ENCODE peak calls at places on chromosome 5, in eight cellular contexts. I is lung, A is astrocyte of the spinal cord, T is WTC11, M is left ventricle myocardium inferior, B is retinal pigment epithelial cell, G is epithelial cell of esophagus, E is tibial artery. U is an unnamed sample.

GRCh38 chr5:144135113-144135762 is 35.2 kb downstream of the YIPF5 start:
- DNase-seq in I (no peak), A (no peak), T (no peak), M (no peak), B (no peak), G (no peak), E (no peak), U (no peak)

GRCh38 chr5:17037751-17038150 is 101.7 kb upstream of the MYO10 start:
- DNase-seq in I (no peak), A (peak), T (no peak), M (no peak), B (no peak), G (peak), E (no peak), U (peak)

GRCh38 chr5:120394259-120394658 is 69.8 kb upstream of the PRR16 start:
- DNase-seq in I (no peak), A (no peak), T (no peak), M (no peak), B (no peak), G (peak), E (no peak), U (no peak)

GRCh38 chr5:137696481-137696880 is 39.4 kb downstream of the KLHL3 start:
- DNase-seq in I (no peak), A (peak), T (no peak), M (no peak), B (no peak), G (no peak), E (no peak), U (no peak)

GRCh38 chr5:33736510-33736909 is 155.3 kb downstream of the ADAMTS12 start:
- DNase-seq in I (no peak), A (peak), T (no peak), M (no peak), B (peak), G (no peak), E (no peak), U (peak)

GRCh38 chr5:91468643-91469422 is 85.7 kb upstream of the ARRDC3 start:
- DNase-seq in I (no peak), A (peak), T (no peak), M (no peak), B (no peak), G (peak), E (no peak), U (peak)

GRCh38 chr5:117682416-117682815 is 1107.8 kb upstream of the SEMA6A start:
- DNase-seq in I (no peak), A (peak), T (no peak), M (no peak), B (peak), G (no peak), E (no peak), U (no peak)

GRCh38 chr5:58002318-58002717 is 457.6 kb downstream of the PLK2 start:
- DNase-seq in I (no peak), A (peak), T (no peak), M (no peak), B (no peak), G (peak), E (no peak), U (peak)

GRCh38 chr5:172109749-172110148 is 78.3 kb downstream of the STK10 start:
- DNase-seq in I (no peak), A (no peak), T (no peak), M (no peak), B (no peak), G (no peak), E (no peak), U (no peak)

GRCh38 chr5:154850255-154851062 is at the start of gene FAXDC2:
- DNase-seq in I (peak), A (peak), T (peak), M (peak), B (peak), G (peak), E (peak), U (peak)

GRCh38 chr5:83877911-83878706 is 157.5 kb upstream of the HAPLN1 start:
- DNase-seq in I (no peak), A (peak), T (no peak), M (no peak), B (no peak), G (no peak), E (no peak), U (no peak)

GRCh38 chr5:55650391-55650790 is 61.7 kb downstream of the SLC38A9 start:
- DNase-seq in I (no peak), A (peak), T (no peak), M (no peak), B (peak), G (peak), E (no peak), U (peak)

GRCh38 chr5:8844847-8845246 is 701.0 kb downstream of the SEMA5A start:
- DNase-seq in I (no peak), A (no peak), T (no peak), M (no peak), B (no peak), G (no peak), E (no peak), U (no peak)

DNA sequence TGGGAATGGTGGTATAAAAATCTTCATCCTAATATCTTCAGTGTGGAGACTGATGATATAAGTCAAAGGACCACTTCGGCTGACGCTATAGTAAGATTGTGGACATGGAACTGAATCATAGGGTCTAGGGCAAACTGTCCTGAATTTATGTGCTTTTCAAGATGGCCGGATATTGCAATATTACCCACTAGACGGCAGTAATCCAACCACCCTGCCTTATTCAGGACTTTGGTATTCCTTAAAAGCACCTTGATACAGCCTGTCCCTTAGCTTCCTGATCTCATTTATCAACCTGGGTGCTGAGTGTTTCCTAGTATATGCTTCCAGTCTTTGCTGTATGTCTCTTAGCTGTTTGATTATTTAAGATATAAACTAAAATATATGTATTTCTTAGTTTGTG is 71.2 kb upstream of the COX7C start:
- DNase-seq in I (no peak), A (no peak), T (no peak), M (no peak), B (no peak), G (peak), E (no peak), U (peak)
- TF ChIP-seq CTCF in I (no peak), A (no peak), T (no peak), M (no peak), B (no peak), G (no peak), E (no peak), U (no peak)

GRCh38 chr5:116023619-116024018 is 8.7 kb upstream of the ARL14EPL start:
- DNase-seq in I (no peak), A (no peak), T (no peak), M (no peak), B (no peak), G (no peak), E (no peak), U (no peak)
- TF ChIP-seq CTCF in I (no peak), A (no peak), T (no peak), M (no peak), B (no peak), G (peak), E (no peak), U (no peak)

GRCh38 chr5:160158087-160158486 is 38.8 kb upstream of the PWWP2A start:
- DNase-seq in I (no peak), A (no peak), T (peak), M (no peak), B (no peak), G (no peak), E (no peak), U (no peak)
- TF ChIP-seq CTCF in I (no peak), A (no peak), T (no peak), M (no peak), B (no peak), G (no peak), E (no peak), U (no peak)

GRCh38 chr5:167608708-167609272 is 682.7 kb upstream of the WWC1 start:
- DNase-seq in I (no peak), A (no peak), T (no peak), M (no peak), B (no peak), G (peak), E (no peak), U (no peak)
- TF ChIP-seq CTCF in I (no peak), A (no peak), T (no peak), M (no peak), B (peak), G (peak), E (no peak), U (no peak)

GRCh38 chr5:124736814-124737186 is 9.6 kb downstream of the ZNF608 start:
- DNase-seq in I (no peak), A (no peak), T (no peak), M (no peak), B (no peak), G (no peak), E (no peak), U (no peak)

GRCh38 chr5:124737651-124738050 is 8.8 kb downstream of the ZNF608 start:
- DNase-seq in I (no peak), A (no peak), T (no peak), M (no peak), B (no peak), G (no peak), E (no peak), U (no peak)

GRCh38 chr5:124740055-124740454 is 6.4 kb downstream of the ZNF608 start:
- DNase-seq in I (no peak), A (no peak), T (no peak), M (no peak), B (no peak), G (no peak), E (no peak), U (no peak)

GRCh38 chr5:124740991-124741583 is 5.4 kb downstream of the ZNF608 start:
- DNase-seq in I (no peak), A (peak), T (no peak), M (no peak), B (peak), G (peak), E (no peak), U (peak)

DNA sequence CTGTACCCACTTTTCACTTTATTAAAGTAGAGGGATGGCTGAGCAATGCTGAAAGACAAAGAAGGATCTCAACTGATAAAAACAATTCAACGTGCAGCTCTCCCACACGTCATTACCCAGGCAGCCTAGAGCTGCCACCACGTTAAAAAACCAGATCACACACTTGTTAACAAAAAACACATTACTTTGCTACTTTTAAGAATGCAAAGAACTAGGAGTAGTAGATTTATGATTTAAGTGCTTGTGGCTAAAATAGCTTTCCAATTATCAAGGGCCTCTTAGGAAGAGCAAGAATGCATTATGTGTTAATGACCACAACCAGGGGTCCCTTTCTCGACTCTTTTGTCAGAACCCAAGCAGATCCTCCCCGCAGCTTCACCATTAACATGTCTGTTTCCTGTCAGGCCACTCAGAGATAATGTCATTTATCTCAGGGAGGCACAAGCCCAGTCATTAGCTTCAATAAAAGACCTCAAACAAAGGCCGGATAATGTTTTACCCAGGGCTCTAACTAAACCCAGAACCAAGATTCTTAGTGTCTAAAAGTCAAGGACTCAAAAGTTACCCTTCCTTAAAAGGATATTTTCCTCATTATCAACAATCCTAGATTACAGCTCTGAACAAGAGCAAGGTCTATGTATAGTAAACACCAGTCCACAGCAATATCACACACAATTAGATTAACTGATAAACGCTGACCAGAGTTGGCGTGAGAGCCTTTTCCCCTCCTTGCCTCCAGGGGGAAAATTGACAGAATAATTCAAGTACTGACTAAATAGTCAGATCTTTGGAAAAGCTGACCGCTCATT is 7.5 kb downstream of the ZNF608 start:
- DNase-seq in I (no peak), A (no peak), T (no peak), M (no peak), B (no peak), G (no peak), E (no peak), U (no peak)
- TF ChIP-seq CTCF in I (no peak), A (peak), T (no peak), M (no peak), B (peak), G (no peak), E (no peak), U (no peak)

U was measured in MCF 10A.